ENCODE peak calls at places on chromosomes 16 and 17, in five cellular contexts. K is neural progenitor cell, J is choroid plexus epithelial cell, Y is foreskin fibroblast, P is pancreas. X is an unnamed sample.

GRCh38 chr17:30351730-30352129 is 17.9 kb upstream of the TMIGD1 start:
- DNase-seq in K (no peak), J (no peak), Y (no peak), P (no peak), X (no peak)

GRCh38 chr16:79605999-79606398 is 5.5 kb upstream of the MAF start:
- DNase-seq in K (peak; percentile 35), J (peak; percentile 33), Y (no peak), P (no peak), X (no peak)

GRCh38 chr17:79942591-79943353 is 92.9 kb downstream of the TBC1D16 start:
- DNase-seq in K (no peak), J (no peak), Y (peak; percentile 52), P (peak; percentile 52), X (no peak)

GRCh38 chr17:73645050-73645871 is 1.0 kb upstream of the SDK2 start:
- DNase-seq in K (peak; percentile 94), J (peak; percentile 45), Y (peak; percentile 20), P (peak; percentile 71), X (no peak)

GRCh38 chr17:61260061-61260797 is 139.4 kb upstream of the TBX2 start:
- DNase-seq in K (no peak), J (peak; percentile 65), Y (peak; percentile 72), P (no peak), X (no peak)

GRCh38 chr17:43352579-43352978 is 46.2 kb upstream of the ARL4D start:
- DNase-seq in K (no peak), J (no peak), Y (no peak), P (no peak), X (no peak)

GRCh38 chr17:58343131-58343530 is 8.9 kb downstream of the SUPT4H1 start:
- DNase-seq in K (no peak), J (no peak), Y (no peak), P (no peak), X (no peak)

GRCh38 chr17:63033142-63033541 is 67.1 kb downstream of the TANC2 start:
- DNase-seq in K (no peak), J (no peak), Y (no peak), P (no peak), X (no peak)

GRCh38 chr16:54648575-54648974 is 282.1 kb upstream of the IRX5 start:
- DNase-seq in K (no peak), J (no peak), Y (no peak), P (no peak), X (no peak)

GRCh38 chr17:47895254-47895855 is 681 bp upstream of the SP2 start:
- DNase-seq in K (no peak), J (peak; percentile 39), Y (no peak), P (no peak), X (no peak)

GRCh38 chr17:79777844-79778503 is at the start of gene CBX2:
- DNase-seq in K (peak; percentile 94), J (peak; percentile 45), Y (peak; percentile 53), P (peak; percentile 94), X (no peak)

GRCh38 chr16:78689536-78689935 is 590.1 kb downstream of the WWOX start:
- DNase-seq in K (no peak), J (no peak), Y (no peak), P (no peak), X (no peak)

GRCh38 chr17:48756816-48757215 is 28.3 kb upstream of the HOXB13 start:
- DNase-seq in K (no peak), J (no peak), Y (no peak), P (no peak), X (no peak)

GRCh38 chr17:18968945-18969887 is 17.3 kb downstream of the SLC5A10 start:
- DNase-seq in K (no peak), J (no peak), Y (no peak), P (no peak), X (no peak)

GRCh38 chr17:6491071-6491700 is 46.9 kb downstream of the PIMREG start:
- DNase-seq in K (peak; percentile 57), J (no peak), Y (no peak), P (no peak), X (no peak)

GRCh38 chr16:55655709-55656694 is at the start of gene SLC6A2:
- DNase-seq in K (peak; percentile 82), J (no peak), Y (no peak), P (no peak), X (no peak)
- TF ChIP-seq CTCF in K (peak; percentile 45), J (no peak), Y (peak; percentile 11), P (no peak), X (peak; percentile 21)

DNA sequence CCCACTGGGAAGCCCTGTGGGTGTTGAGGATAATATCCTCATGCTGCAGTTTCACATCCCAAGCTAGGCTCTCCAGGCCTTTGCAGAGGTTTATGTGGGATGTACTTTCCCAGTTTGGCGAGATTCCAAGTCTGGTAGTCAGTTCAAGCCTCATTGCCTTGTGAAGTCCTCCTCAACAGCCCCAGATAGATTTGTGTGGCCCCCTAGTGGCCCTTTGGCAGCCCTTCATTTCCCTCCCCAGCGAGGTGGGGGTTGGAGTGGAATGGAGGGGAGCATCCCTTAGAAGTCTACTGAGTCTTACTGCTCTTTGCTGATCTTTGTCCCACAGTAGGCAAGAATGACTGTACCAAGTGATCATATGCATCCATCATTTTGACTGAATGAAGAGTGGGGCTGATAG is 137.9 kb downstream of the CDH11 start:
- DNase-seq in K (peak; percentile 74), J (peak; percentile 93), Y (peak; percentile 68), P (no peak), X (peak; percentile 37)
- TF ChIP-seq CTCF in K (peak; percentile 76), J (peak; percentile 98), Y (peak; percentile 85), P (no peak), X (peak; percentile 55)

GRCh38 chr17:70808596-70808995 is 639.3 kb downstream of the KCNJ2 start:
- DNase-seq in K (peak; percentile 5), J (peak; percentile 32), Y (no peak), P (no peak), X (no peak)
- TF ChIP-seq CTCF in K (peak; percentile 48), J (peak; percentile 54), Y (no peak), P (no peak), X (no peak)

DNA sequence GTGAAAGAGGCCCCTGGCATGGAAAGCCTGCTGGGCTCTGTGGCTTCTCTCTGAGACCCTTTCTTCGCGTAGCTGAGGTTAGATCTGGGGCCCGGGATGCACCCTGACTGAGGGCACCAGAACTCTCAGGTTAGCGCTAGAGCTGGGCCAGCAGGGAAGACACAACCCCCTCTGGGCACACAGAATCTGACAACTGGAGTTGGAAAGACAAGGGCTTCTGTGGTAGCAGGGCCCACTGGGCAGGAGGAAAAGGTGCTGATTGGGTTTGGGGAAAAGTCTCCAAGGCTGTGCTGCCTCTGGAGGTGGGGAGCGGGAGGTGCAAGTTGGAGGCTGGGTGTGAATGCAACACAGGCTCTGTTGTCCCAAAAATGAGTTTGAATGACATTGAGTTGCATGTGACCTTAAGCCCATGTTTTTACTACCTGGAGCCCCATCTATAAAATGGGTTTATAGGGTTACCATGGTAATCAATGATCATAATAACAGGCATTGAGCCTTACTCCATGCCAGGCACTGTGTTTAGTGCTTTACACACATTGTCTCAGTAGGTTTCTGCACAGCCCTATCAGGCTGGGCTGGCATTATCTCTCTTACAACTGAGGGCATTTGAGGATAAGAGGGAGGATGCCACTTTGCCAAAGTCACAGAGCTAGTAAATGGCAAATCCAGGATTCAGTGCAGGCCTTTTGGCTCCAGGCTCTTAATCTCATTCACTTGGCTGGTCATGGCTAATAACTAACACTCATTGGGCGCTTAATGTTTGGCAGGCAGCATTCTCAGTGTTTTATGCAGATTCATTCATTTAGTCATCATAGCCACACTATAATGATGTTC is 9.5 kb upstream of the IGFBP4 start:
- DNase-seq in K (peak; percentile 72), J (peak; percentile 31), Y (no peak), P (no peak), X (no peak)
- TF ChIP-seq CTCF in K (peak; percentile 64), J (peak; percentile 70), Y (peak; percentile 56), P (no peak), X (peak; percentile 38)

GRCh38 chr17:45043813-45044540 is 7.5 kb downstream of the DCAKD start:
- DNase-seq in K (no peak), J (no peak), Y (no peak), P (no peak), X (no peak)
- TF ChIP-seq CTCF in K (no peak), J (no peak), Y (no peak), P (no peak), X (no peak)

GRCh38 chr16:88633684-88634140 is 4.7 kb upstream of the IL17C start:
- DNase-seq in K (peak; percentile 69), J (peak; percentile 44), Y (no peak), P (no peak), X (no peak)
- TF ChIP-seq CTCF in K (peak; percentile 52), J (peak; percentile 57), Y (no peak), P (no peak), X (peak; percentile 21)

DNA sequence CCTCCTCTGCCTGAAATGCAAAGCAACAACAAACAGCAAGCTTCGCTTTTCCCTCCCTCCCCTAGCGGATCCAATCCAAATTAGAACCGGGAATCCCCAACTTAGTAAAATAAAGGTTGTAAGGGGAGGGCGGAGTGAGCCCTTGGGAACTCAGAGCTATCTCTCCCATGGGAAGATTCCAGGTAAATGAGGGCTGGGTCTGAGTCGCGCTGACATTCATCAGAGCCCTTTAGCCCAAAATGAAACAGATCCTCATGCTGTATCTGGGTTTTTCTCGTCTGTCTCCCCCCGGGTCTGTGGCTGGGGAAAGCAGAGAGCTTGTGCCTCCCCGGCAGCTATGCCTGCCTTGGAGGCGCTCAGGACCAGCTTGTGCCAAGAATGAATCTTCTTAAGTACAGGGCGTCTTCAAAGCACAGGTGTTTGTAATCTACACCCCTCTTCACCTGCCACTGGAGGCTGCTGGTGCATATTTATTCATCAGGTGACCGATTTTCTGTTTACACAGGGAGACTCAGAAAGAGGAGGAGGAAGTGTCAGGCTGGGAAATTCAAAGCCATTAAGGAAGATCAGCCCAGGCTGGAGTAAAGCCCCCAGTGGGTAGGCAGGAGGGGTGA is 55.0 kb upstream of the GSE1 start:
- DNase-seq in K (no peak), J (no peak), Y (no peak), P (no peak), X (no peak)
- TF ChIP-seq CTCF in K (no peak), J (no peak), Y (no peak), P (no peak), X (no peak)

GRCh38 chr17:75088465-75088895 is 726 bp downstream of the SLC16A5 start:
- DNase-seq in K (peak; percentile 33), J (no peak), Y (no peak), P (no peak), X (no peak)
- TF ChIP-seq CTCF in K (no peak), J (no peak), Y (no peak), P (no peak), X (peak; percentile 10)

X was measured in AG09319.